ENCODE peak calls at places on chromosomes 11 and 22, in seven cellular contexts. One of them, this sample, is unnamed.
A peak's percentile ranks its signal among the peaks of the same experiment; 100 is the strongest.

GRCh38 chr22:35212996-35213395 is 44.3 kb upstream of the HMGXB4 start:
- DNase-seq in colonic mucosa: no peak
- DNase-seq in dorsolateral prefrontal cortex: no peak
- DNase-seq in CD8-positive, alpha-beta memory T cell: no peak
- DNase-seq in H9: no peak
- DNase-seq in thoracic aorta: no peak
- DNase-seq in psoas muscle: no peak
- DNase-seq in this sample: no peak

GRCh38 chr22:21102659-21103267 is 57.0 kb downstream of the LRRC74B start:
- DNase-seq in colonic mucosa: peak; percentile 82
- DNase-seq in thoracic aorta: peak; percentile 5
- DNase-seq in CD8-positive, alpha-beta memory T cell: peak; percentile 72
- DNase-seq in dorsolateral prefrontal cortex: peak; percentile 68
- DNase-seq in psoas muscle: peak; percentile 67
- DNase-seq in H9: peak; percentile 95
- DNase-seq in this sample: no peak

GRCh38 chr11:60786811-60787567 is 1.9 kb downstream of the MS4A10 start:
- DNase-seq in psoas muscle: peak; percentile 74
- DNase-seq in H9: no peak
- DNase-seq in CD8-positive, alpha-beta memory T cell: no peak
- DNase-seq in colonic mucosa: peak; percentile 45
- DNase-seq in dorsolateral prefrontal cortex: no peak
- DNase-seq in thoracic aorta: peak; percentile 42
- DNase-seq in this sample: no peak

GRCh38 chr22:45783690-45784089 is 112.1 kb downstream of the ATXN10 start:
- DNase-seq in H9: no peak
- DNase-seq in psoas muscle: peak; percentile 32
- DNase-seq in CD8-positive, alpha-beta memory T cell: no peak
- DNase-seq in thoracic aorta: no peak
- DNase-seq in colonic mucosa: no peak
- DNase-seq in dorsolateral prefrontal cortex: no peak
- DNase-seq in this sample: no peak

GRCh38 chr11:111426615-111427014 is 47.5 kb upstream of the POU2AF1 start:
- DNase-seq in H9: no peak
- DNase-seq in thoracic aorta: no peak
- DNase-seq in dorsolateral prefrontal cortex: no peak
- DNase-seq in colonic mucosa: peak; percentile 38
- DNase-seq in psoas muscle: no peak
- DNase-seq in CD8-positive, alpha-beta memory T cell: no peak
- DNase-seq in this sample: no peak

GRCh38 chr11:597166-597725 is 18.5 kb downstream of the IRF7 start:
- DNase-seq in colonic mucosa: no peak
- DNase-seq in thoracic aorta: no peak
- DNase-seq in psoas muscle: no peak
- DNase-seq in CD8-positive, alpha-beta memory T cell: no peak
- DNase-seq in H9: peak; percentile 69
- DNase-seq in dorsolateral prefrontal cortex: no peak
- DNase-seq in this sample: no peak

GRCh38 chr11:92941676-92942571 is 27.5 kb upstream of the MTNR1B start:
- DNase-seq in H9: no peak
- DNase-seq in psoas muscle: no peak
- DNase-seq in colonic mucosa: peak; percentile 24
- DNase-seq in CD8-positive, alpha-beta memory T cell: no peak
- DNase-seq in dorsolateral prefrontal cortex: no peak
- DNase-seq in thoracic aorta: no peak
- DNase-seq in this sample: no peak

GRCh38 chr11:45653277-45653676 is 12.1 kb downstream of the CHST1 start:
- DNase-seq in CD8-positive, alpha-beta memory T cell: no peak
- DNase-seq in psoas muscle: no peak
- DNase-seq in dorsolateral prefrontal cortex: no peak
- DNase-seq in H9: peak; percentile 8
- DNase-seq in colonic mucosa: no peak
- DNase-seq in thoracic aorta: no peak
- DNase-seq in this sample: no peak

GRCh38 chr11:69382131-69383128 is 88.5 kb downstream of the MYEOV start:
- DNase-seq in CD8-positive, alpha-beta memory T cell: peak; percentile 45
- DNase-seq in colonic mucosa: no peak
- DNase-seq in psoas muscle: peak; percentile 55
- DNase-seq in dorsolateral prefrontal cortex: no peak
- DNase-seq in thoracic aorta: no peak
- DNase-seq in H9: peak; percentile 41
- DNase-seq in this sample: no peak

GRCh38 chr11:12430351-12430750 is 53.0 kb downstream of the PARVA start:
- DNase-seq in colonic mucosa: no peak
- DNase-seq in H9: no peak
- DNase-seq in psoas muscle: no peak
- DNase-seq in dorsolateral prefrontal cortex: no peak
- DNase-seq in CD8-positive, alpha-beta memory T cell: no peak
- DNase-seq in thoracic aorta: no peak
- DNase-seq in this sample: no peak

GRCh38 chr11:69370984-69371709 is 77.2 kb downstream of the MYEOV start:
- DNase-seq in CD8-positive, alpha-beta memory T cell: peak; percentile 20
- DNase-seq in psoas muscle: peak; percentile 7
- DNase-seq in H9: peak; percentile 6
- DNase-seq in thoracic aorta: no peak
- DNase-seq in colonic mucosa: peak; percentile 12
- DNase-seq in dorsolateral prefrontal cortex: no peak
- DNase-seq in this sample: no peak

GRCh38 chr11:8060801-8061554 is 20.0 kb upstream of the TUB start:
- DNase-seq in dorsolateral prefrontal cortex: peak; percentile 77
- DNase-seq in H9: no peak
- DNase-seq in psoas muscle: no peak
- DNase-seq in CD8-positive, alpha-beta memory T cell: peak; percentile 32
- DNase-seq in colonic mucosa: no peak
- DNase-seq in thoracic aorta: no peak
- DNase-seq in this sample: peak; percentile 74

GRCh38 chr11:3022300-3022967 is 30.3 kb upstream of the NAP1L4 start:
- DNase-seq in thoracic aorta: no peak
- DNase-seq in dorsolateral prefrontal cortex: no peak
- DNase-seq in CD8-positive, alpha-beta memory T cell: no peak
- DNase-seq in psoas muscle: no peak
- DNase-seq in H9: no peak
- DNase-seq in colonic mucosa: no peak
- DNase-seq in this sample: no peak
- H3K27ac ChIP-seq in thoracic aorta: no peak overlapping the region
- H3K27ac ChIP-seq in dorsolateral prefrontal cortex: no peak overlapping the region
- H3K27ac ChIP-seq in CD8-positive, alpha-beta memory T cell: no peak overlapping the region
- H3K27ac ChIP-seq in psoas muscle: no peak overlapping the region
- H3K27ac ChIP-seq in H9: no peak overlapping the region
- H3K27ac ChIP-seq in colonic mucosa: no peak overlapping the region
- H3K27ac ChIP-seq in this sample: no peak overlapping the region

GRCh38 chr11:85694385-85694980 is 8.5 kb upstream of the CCDC89 start:
- DNase-seq in thoracic aorta: no peak
- DNase-seq in H9: no peak
- DNase-seq in CD8-positive, alpha-beta memory T cell: no peak
- DNase-seq in colonic mucosa: no peak
- DNase-seq in psoas muscle: no peak
- DNase-seq in dorsolateral prefrontal cortex: no peak
- DNase-seq in this sample: no peak
- H3K27ac ChIP-seq in thoracic aorta: no peak overlapping the region
- H3K27ac ChIP-seq in H9: no peak overlapping the region
- H3K27ac ChIP-seq in CD8-positive, alpha-beta memory T cell: no peak overlapping the region
- H3K27ac ChIP-seq in colonic mucosa: no peak overlapping the region
- H3K27ac ChIP-seq in psoas muscle: no peak overlapping the region
- H3K27ac ChIP-seq in dorsolateral prefrontal cortex: no peak overlapping the region
- H3K27ac ChIP-seq in this sample: no peak overlapping the region

DNA sequence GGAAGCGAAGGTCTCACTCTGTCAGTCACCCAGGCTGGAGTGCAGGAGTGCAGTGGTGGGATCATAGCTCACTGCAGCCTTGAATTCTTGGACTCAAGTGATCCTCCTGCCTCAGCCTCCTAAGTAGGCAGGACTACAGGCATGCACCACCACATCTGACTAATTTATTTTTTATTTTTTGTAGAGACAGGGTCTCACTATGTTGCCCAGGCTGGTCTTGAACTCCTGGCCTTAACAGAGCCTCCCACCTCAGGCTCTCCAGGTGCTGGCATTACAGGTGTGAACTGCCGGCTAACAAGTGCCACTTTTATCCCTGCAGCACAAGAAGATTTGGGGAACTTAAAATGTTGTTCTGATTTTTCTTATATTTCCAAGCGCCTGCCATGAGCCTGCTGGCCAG is 195.0 kb downstream of the SNX19 start:
- DNase-seq in dorsolateral prefrontal cortex: no peak
- DNase-seq in colonic mucosa: no peak
- DNase-seq in thoracic aorta: no peak
- DNase-seq in H9: no peak
- DNase-seq in CD8-positive, alpha-beta memory T cell: no peak
- DNase-seq in psoas muscle: no peak
- DNase-seq in this sample: peak; percentile 70
- H3K27ac ChIP-seq in dorsolateral prefrontal cortex: no peak overlapping the region
- H3K27ac ChIP-seq in colonic mucosa: no peak overlapping the region
- H3K27ac ChIP-seq in thoracic aorta: no peak overlapping the region
- H3K27ac ChIP-seq in H9: no peak overlapping the region
- H3K27ac ChIP-seq in CD8-positive, alpha-beta memory T cell: no peak overlapping the region
- H3K27ac ChIP-seq in psoas muscle: no peak overlapping the region
- H3K27ac ChIP-seq in this sample: no peak overlapping the region

DNA sequence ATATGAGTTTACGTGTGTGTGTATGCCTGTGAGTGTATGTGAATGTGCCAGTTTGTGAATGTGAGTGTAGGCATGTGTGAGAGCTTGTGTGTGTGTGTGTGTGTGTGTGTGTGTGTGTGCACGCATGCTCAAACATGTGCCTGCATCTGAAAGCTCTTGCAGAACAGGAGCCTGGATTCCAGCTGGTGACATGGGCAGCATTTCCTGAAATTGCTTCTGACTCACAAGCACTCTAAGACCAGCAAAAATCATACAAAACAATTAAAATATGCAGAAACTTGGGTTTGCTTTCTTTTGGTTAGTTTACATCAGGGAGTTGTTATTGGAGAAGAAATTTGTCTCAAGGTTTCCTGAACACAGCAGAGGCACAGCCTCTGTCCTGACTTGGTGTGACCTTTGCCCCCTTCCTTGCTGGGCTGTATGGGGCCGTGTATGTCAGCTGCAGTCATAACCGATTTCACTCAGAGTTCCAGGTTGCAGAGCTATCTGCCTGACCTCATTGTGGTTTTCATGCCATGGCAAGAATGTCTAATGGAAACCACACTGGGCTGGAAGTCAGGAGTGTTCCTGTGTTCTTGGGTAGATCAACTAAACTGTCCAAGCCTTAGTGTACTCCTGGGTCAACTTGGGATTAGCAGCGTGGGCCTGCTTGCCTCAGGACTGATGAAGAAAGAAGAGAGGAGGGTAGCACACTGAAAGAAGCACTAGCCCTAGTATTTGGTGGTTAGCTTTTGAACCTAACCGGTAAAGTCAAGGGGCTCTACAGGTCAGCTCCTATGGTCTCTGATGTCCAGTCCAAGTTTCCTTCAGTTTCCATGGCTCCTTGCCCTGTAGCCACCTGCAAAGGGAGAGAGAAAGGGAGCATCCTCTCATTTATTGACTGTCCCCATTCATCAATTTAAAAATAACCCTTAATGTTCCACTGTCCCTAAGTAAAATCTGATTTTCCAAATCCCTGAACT is 143.7 kb downstream of the SNX19 start:
- DNase-seq in thoracic aorta: no peak
- DNase-seq in colonic mucosa: peak; percentile 44
- DNase-seq in H9: no peak
- DNase-seq in CD8-positive, alpha-beta memory T cell: no peak
- DNase-seq in dorsolateral prefrontal cortex: no peak
- DNase-seq in psoas muscle: peak; percentile 41
- DNase-seq in this sample: no peak
- H3K27ac ChIP-seq in thoracic aorta: no peak overlapping the region
- H3K27ac ChIP-seq in colonic mucosa: no peak overlapping the region
- H3K27ac ChIP-seq in H9: no peak overlapping the region
- H3K27ac ChIP-seq in CD8-positive, alpha-beta memory T cell: no peak overlapping the region
- H3K27ac ChIP-seq in dorsolateral prefrontal cortex: no peak overlapping the region
- H3K27ac ChIP-seq in psoas muscle: peak overlapping the region; percentile 3
- H3K27ac ChIP-seq in this sample: no peak overlapping the region

DNA sequence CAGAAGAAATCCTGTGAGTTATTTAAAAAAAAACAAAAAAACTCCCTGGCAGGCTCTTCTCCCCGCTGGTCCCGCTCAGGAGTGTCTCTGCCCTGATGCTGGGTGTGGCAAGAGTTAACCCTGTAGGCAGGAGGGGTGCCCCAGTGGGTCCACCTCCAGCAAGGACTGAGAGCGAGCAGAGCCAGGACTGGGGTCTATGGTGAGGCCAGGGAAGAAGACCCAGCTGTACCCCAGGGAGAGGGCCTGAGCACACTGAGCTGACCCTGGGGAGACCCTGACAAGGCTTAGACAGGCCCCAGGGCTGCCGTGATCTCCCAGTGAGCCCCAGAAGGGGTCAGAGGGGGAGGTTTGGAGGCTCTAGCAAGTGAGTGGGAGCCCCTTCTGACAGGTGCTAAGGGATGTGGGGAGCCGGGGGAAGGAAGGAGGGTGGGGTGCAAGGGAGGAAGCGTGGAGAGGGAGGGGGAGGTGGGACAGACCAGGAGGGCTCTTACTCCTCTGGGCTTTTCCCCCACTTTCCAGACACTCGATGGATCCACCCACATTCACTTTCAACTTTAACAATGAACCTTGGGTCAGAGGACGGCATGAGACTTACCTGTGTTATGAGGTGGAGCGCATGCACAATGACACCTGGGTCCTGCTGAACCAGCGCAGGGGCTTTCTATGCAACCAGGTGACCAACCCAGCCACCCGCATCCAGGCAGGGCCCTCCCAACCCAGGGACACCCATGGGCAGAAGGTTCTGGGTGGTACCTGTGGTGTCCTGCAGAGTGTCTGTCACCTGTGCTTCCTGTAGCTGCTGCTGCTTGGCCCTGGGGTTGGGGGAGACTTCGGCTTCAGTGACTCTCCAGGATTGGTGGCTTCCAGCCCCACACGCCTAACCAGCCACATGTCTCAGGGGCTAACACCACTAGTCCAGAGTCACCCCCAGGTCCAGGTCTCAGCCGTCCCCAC is 6.4 kb downstream of the APOBEC3G start:
- DNase-seq in thoracic aorta: no peak
- DNase-seq in colonic mucosa: no peak
- DNase-seq in CD8-positive, alpha-beta memory T cell: no peak
- DNase-seq in psoas muscle: no peak
- DNase-seq in H9: no peak
- DNase-seq in dorsolateral prefrontal cortex: no peak
- DNase-seq in this sample: no peak
- H3K27ac ChIP-seq in thoracic aorta: no peak overlapping the region
- H3K27ac ChIP-seq in colonic mucosa: no peak overlapping the region
- H3K27ac ChIP-seq in CD8-positive, alpha-beta memory T cell: no peak overlapping the region
- H3K27ac ChIP-seq in psoas muscle: no peak overlapping the region
- H3K27ac ChIP-seq in H9: no peak overlapping the region
- H3K27ac ChIP-seq in dorsolateral prefrontal cortex: no peak overlapping the region
- H3K27ac ChIP-seq in this sample: no peak overlapping the region

DNA sequence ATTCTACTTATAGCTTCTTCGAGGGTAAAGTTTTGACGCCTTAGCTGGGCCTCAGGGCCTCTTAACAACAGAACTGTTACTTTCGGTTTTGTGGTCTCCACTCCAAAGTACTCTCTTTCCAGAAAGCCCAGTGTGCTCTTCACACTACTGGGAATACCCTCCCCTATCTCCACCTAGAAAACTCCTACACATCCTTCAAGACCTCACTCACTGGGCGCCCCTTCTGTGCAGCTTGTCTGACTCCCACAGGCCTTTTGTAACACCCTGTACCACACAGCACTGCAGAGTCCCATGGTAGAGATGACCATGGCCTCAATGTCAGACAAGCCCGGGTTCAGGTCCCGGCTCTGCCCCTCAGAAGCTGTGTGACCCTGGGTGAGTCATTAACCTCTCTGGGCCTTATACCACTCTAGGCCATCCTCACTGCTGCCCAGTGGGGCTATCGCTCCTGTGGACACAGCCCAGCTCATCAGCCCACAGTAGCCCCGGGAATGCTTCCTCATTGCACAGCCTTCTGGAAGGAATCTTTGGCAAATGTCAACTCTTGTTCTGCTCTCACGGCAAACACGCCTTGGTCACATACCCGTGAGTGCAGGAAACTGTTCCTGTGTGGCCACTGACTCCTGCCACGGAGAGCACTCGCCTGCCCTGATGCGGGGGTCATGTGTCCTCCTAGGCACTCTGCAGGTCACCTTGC is 51.4 kb downstream of the SHISAL1 start:
- DNase-seq in H9: no peak
- DNase-seq in colonic mucosa: no peak
- DNase-seq in psoas muscle: no peak
- DNase-seq in CD8-positive, alpha-beta memory T cell: no peak
- DNase-seq in thoracic aorta: no peak
- DNase-seq in dorsolateral prefrontal cortex: no peak
- DNase-seq in this sample: peak; percentile 77
- H3K27ac ChIP-seq in H9: no peak overlapping the region
- H3K27ac ChIP-seq in colonic mucosa: no peak overlapping the region
- H3K27ac ChIP-seq in psoas muscle: no peak overlapping the region
- H3K27ac ChIP-seq in CD8-positive, alpha-beta memory T cell: no peak overlapping the region
- H3K27ac ChIP-seq in thoracic aorta: no peak overlapping the region
- H3K27ac ChIP-seq in dorsolateral prefrontal cortex: no peak overlapping the region
- H3K27ac ChIP-seq in this sample: no peak overlapping the region

This sample was measured in vagina.